ENCODE peak calls at places on chromosomes 13 and 19, in nine cellular contexts. One of them, this sample, is unnamed.

GRCh38 chr13:111046590-111047141 is 68.4 kb upstream of the ARHGEF7 start:
- DNase-seq in brain microvascular endothelial cell: peak
- DNase-seq in dorsolateral prefrontal cortex: no peak
- DNase-seq in HCT116: no peak
- DNase-seq in fibroblast of lung: peak
- DNase-seq in adrenal gland: no peak
- DNase-seq in transverse colon: no peak
- DNase-seq in AG09309: no peak
- DNase-seq in HL-60: peak
- DNase-seq in this sample: no peak

GRCh38 chr19:50003810-50004419 is 21.3 kb downstream of the VRK3 start:
- DNase-seq in brain microvascular endothelial cell: peak
- DNase-seq in dorsolateral prefrontal cortex: peak
- DNase-seq in HCT116: peak
- DNase-seq in fibroblast of lung: peak
- DNase-seq in adrenal gland: peak
- DNase-seq in transverse colon: peak
- DNase-seq in AG09309: peak
- DNase-seq in HL-60: no peak
- DNase-seq in this sample: no peak

GRCh38 chr13:114152831-114153371 is 20.5 kb upstream of the RASA3 start:
- DNase-seq in brain microvascular endothelial cell: no peak
- DNase-seq in dorsolateral prefrontal cortex: no peak
- DNase-seq in HCT116: no peak
- DNase-seq in fibroblast of lung: peak
- DNase-seq in adrenal gland: no peak
- DNase-seq in transverse colon: no peak
- DNase-seq in AG09309: peak
- DNase-seq in HL-60: peak
- DNase-seq in this sample: no peak

GRCh38 chr13:52159159-52159982 is at the start of gene NEK3:
- DNase-seq in brain microvascular endothelial cell: peak
- DNase-seq in dorsolateral prefrontal cortex: peak
- DNase-seq in HCT116: peak
- DNase-seq in fibroblast of lung: peak
- DNase-seq in adrenal gland: peak
- DNase-seq in transverse colon: peak
- DNase-seq in AG09309: no peak
- DNase-seq in HL-60: peak
- DNase-seq in this sample: no peak

GRCh38 chr13:35530147-35530546 is 53.7 kb upstream of the MAB21L1 start:
- DNase-seq in brain microvascular endothelial cell: no peak
- DNase-seq in dorsolateral prefrontal cortex: no peak
- DNase-seq in HCT116: no peak
- DNase-seq in fibroblast of lung: no peak
- DNase-seq in adrenal gland: no peak
- DNase-seq in transverse colon: no peak
- DNase-seq in AG09309: no peak
- DNase-seq in HL-60: no peak
- DNase-seq in this sample: no peak

GRCh38 chr13:97385146-97385545 is 48.8 kb upstream of the RAP2A start:
- DNase-seq in brain microvascular endothelial cell: no peak
- DNase-seq in dorsolateral prefrontal cortex: no peak
- DNase-seq in HCT116: no peak
- DNase-seq in fibroblast of lung: peak
- DNase-seq in adrenal gland: no peak
- DNase-seq in transverse colon: no peak
- DNase-seq in AG09309: no peak
- DNase-seq in HL-60: no peak
- DNase-seq in this sample: no peak

GRCh38 chr19:48490980-48491792 is 20.4 kb downstream of the LMTK3 start:
- DNase-seq in brain microvascular endothelial cell: no peak
- DNase-seq in dorsolateral prefrontal cortex: no peak
- DNase-seq in HCT116: peak
- DNase-seq in fibroblast of lung: no peak
- DNase-seq in adrenal gland: no peak
- DNase-seq in transverse colon: peak
- DNase-seq in AG09309: no peak
- DNase-seq in HL-60: no peak
- DNase-seq in this sample: no peak

GRCh38 chr13:51772105-51772455 is 31.9 kb downstream of the DHRS12 start:
- DNase-seq in brain microvascular endothelial cell: no peak
- DNase-seq in dorsolateral prefrontal cortex: no peak
- DNase-seq in HCT116: no peak
- DNase-seq in fibroblast of lung: no peak
- DNase-seq in adrenal gland: no peak
- DNase-seq in transverse colon: no peak
- DNase-seq in AG09309: no peak
- DNase-seq in HL-60: no peak
- DNase-seq in this sample: no peak

GRCh38 chr13:73223372-73223781 is 164.6 kb downstream of the KLF5 start:
- DNase-seq in brain microvascular endothelial cell: no peak
- DNase-seq in dorsolateral prefrontal cortex: no peak
- DNase-seq in HCT116: no peak
- DNase-seq in fibroblast of lung: no peak
- DNase-seq in adrenal gland: no peak
- DNase-seq in transverse colon: no peak
- DNase-seq in AG09309: no peak
- DNase-seq in HL-60: no peak
- DNase-seq in this sample: no peak

GRCh38 chr13:35882722-35883497 is 248.3 kb downstream of the DCLK1 start:
- DNase-seq in brain microvascular endothelial cell: peak
- DNase-seq in dorsolateral prefrontal cortex: no peak
- DNase-seq in HCT116: no peak
- DNase-seq in fibroblast of lung: no peak
- DNase-seq in adrenal gland: no peak
- DNase-seq in transverse colon: no peak
- DNase-seq in AG09309: no peak
- DNase-seq in HL-60: no peak
- DNase-seq in this sample: no peak

GRCh38 chr19:48442116-48443035 is 3.4 kb upstream of the GRWD1 start:
- DNase-seq in brain microvascular endothelial cell: no peak
- DNase-seq in dorsolateral prefrontal cortex: no peak
- DNase-seq in HCT116: no peak
- DNase-seq in fibroblast of lung: no peak
- DNase-seq in adrenal gland: no peak
- DNase-seq in transverse colon: no peak
- DNase-seq in AG09309: no peak
- DNase-seq in HL-60: no peak
- DNase-seq in this sample: no peak

GRCh38 chr13:74987124-74987690 is 494.8 kb downstream of the TBC1D4 start:
- DNase-seq in brain microvascular endothelial cell: no peak
- DNase-seq in dorsolateral prefrontal cortex: no peak
- DNase-seq in HCT116: no peak
- DNase-seq in fibroblast of lung: no peak
- DNase-seq in adrenal gland: no peak
- DNase-seq in transverse colon: no peak
- DNase-seq in AG09309: no peak
- DNase-seq in HL-60: no peak
- DNase-seq in this sample: no peak

GRCh38 chr13:105333416-105333815 is 1202.0 kb downstream of the EFNB2 start:
- DNase-seq in brain microvascular endothelial cell: peak
- DNase-seq in dorsolateral prefrontal cortex: no peak
- DNase-seq in HCT116: no peak
- DNase-seq in fibroblast of lung: peak
- DNase-seq in adrenal gland: no peak
- DNase-seq in transverse colon: no peak
- DNase-seq in AG09309: peak
- DNase-seq in HL-60: no peak
- DNase-seq in this sample: no peak

GRCh38 chr19:1411255-1412191 is 4.1 kb downstream of the DAZAP1 start:
- DNase-seq in brain microvascular endothelial cell: peak
- DNase-seq in dorsolateral prefrontal cortex: peak
- DNase-seq in HCT116: no peak
- DNase-seq in fibroblast of lung: peak
- DNase-seq in adrenal gland: peak
- DNase-seq in transverse colon: peak
- DNase-seq in AG09309: no peak
- DNase-seq in HL-60: no peak
- DNase-seq in this sample: no peak

GRCh38 chr13:102234618-102235017 is 167.2 kb downstream of the FGF14 start:
- DNase-seq in brain microvascular endothelial cell: no peak
- DNase-seq in dorsolateral prefrontal cortex: no peak
- DNase-seq in HCT116: no peak
- DNase-seq in fibroblast of lung: no peak
- DNase-seq in adrenal gland: no peak
- DNase-seq in transverse colon: no peak
- DNase-seq in AG09309: no peak
- DNase-seq in HL-60: no peak
- DNase-seq in this sample: no peak

GRCh38 chr19:45676851-45677263 is 8.8 kb downstream of the GIPR start:
- DNase-seq in brain microvascular endothelial cell: no peak
- DNase-seq in dorsolateral prefrontal cortex: no peak
- DNase-seq in HCT116: no peak
- DNase-seq in fibroblast of lung: no peak
- DNase-seq in adrenal gland: no peak
- DNase-seq in transverse colon: peak
- DNase-seq in AG09309: no peak
- DNase-seq in HL-60: no peak
- DNase-seq in this sample: no peak

GRCh38 chr19:45681391-45682015 is 10.2 kb downstream of the SNRPD2 start:
- DNase-seq in brain microvascular endothelial cell: peak
- DNase-seq in dorsolateral prefrontal cortex: peak
- DNase-seq in HCT116: peak
- DNase-seq in fibroblast of lung: peak
- DNase-seq in adrenal gland: peak
- DNase-seq in transverse colon: peak
- DNase-seq in AG09309: no peak
- DNase-seq in HL-60: peak
- DNase-seq in this sample: no peak

GRCh38 chr19:45682908-45683307 is 8.8 kb downstream of the SNRPD2 start:
- DNase-seq in brain microvascular endothelial cell: no peak
- DNase-seq in dorsolateral prefrontal cortex: no peak
- DNase-seq in HCT116: no peak
- DNase-seq in fibroblast of lung: no peak
- DNase-seq in adrenal gland: no peak
- DNase-seq in transverse colon: no peak
- DNase-seq in AG09309: no peak
- DNase-seq in HL-60: no peak
- DNase-seq in this sample: no peak

GRCh38 chr19:45677351-45678230 is 9.6 kb downstream of the GIPR start:
- DNase-seq in brain microvascular endothelial cell: peak
- DNase-seq in dorsolateral prefrontal cortex: peak
- DNase-seq in HCT116: peak
- DNase-seq in fibroblast of lung: peak
- DNase-seq in adrenal gland: peak
- DNase-seq in transverse colon: peak
- DNase-seq in AG09309: no peak
- DNase-seq in HL-60: no peak
- DNase-seq in this sample: peak

GRCh38 chr19:45682117-45682516 is 9.6 kb downstream of the SNRPD2 start:
- DNase-seq in brain microvascular endothelial cell: no peak
- DNase-seq in dorsolateral prefrontal cortex: no peak
- DNase-seq in HCT116: no peak
- DNase-seq in fibroblast of lung: no peak
- DNase-seq in adrenal gland: no peak
- DNase-seq in transverse colon: no peak
- DNase-seq in AG09309: no peak
- DNase-seq in HL-60: no peak
- DNase-seq in this sample: no peak
- H3K4me3 ChIP-seq in brain microvascular endothelial cell: no peak
- H3K4me3 ChIP-seq in dorsolateral prefrontal cortex: peak
- H3K4me3 ChIP-seq in HCT116: peak
- H3K4me3 ChIP-seq in fibroblast of lung: no peak
- H3K4me3 ChIP-seq in adrenal gland: peak
- H3K4me3 ChIP-seq in transverse colon: no peak
- H3K4me3 ChIP-seq in AG09309: no peak
- H3K4me3 ChIP-seq in HL-60: no peak
- H3K4me3 ChIP-seq in this sample: peak

GRCh38 chr13:92952161-92952560 is 274.4 kb upstream of the GPC6 start:
- DNase-seq in brain microvascular endothelial cell: no peak
- DNase-seq in dorsolateral prefrontal cortex: no peak
- DNase-seq in HCT116: no peak
- DNase-seq in fibroblast of lung: peak
- DNase-seq in adrenal gland: no peak
- DNase-seq in transverse colon: no peak
- DNase-seq in AG09309: no peak
- DNase-seq in HL-60: no peak
- DNase-seq in this sample: no peak
- H3K4me3 ChIP-seq in brain microvascular endothelial cell: no peak
- H3K4me3 ChIP-seq in dorsolateral prefrontal cortex: no peak
- H3K4me3 ChIP-seq in HCT116: no peak
- H3K4me3 ChIP-seq in fibroblast of lung: no peak
- H3K4me3 ChIP-seq in adrenal gland: no peak
- H3K4me3 ChIP-seq in transverse colon: no peak
- H3K4me3 ChIP-seq in AG09309: no peak
- H3K4me3 ChIP-seq in HL-60: no peak
- H3K4me3 ChIP-seq in this sample: no peak

DNA sequence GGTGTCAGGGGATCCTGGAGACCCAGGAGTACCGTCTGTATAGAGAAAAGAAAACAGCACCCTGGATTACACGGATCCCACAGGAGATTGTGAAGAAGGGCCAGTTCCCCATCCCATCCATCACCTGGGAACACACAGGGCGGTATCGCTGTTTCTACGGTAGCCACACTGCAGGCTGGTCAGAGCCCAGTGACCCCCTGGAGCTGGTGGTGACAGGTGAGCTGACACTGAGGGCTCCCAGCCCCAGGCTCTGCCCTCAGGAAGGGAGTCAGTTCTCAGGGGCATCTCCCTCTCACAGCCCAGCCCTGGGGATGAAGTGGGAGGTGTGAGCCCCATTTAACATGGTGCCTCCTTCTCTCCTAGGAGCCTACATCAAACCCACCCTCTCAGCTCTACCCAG is 1.3 kb downstream of the LILRA1 start:
- DNase-seq in brain microvascular endothelial cell: no peak
- DNase-seq in dorsolateral prefrontal cortex: no peak
- DNase-seq in HCT116: no peak
- DNase-seq in fibroblast of lung: no peak
- DNase-seq in adrenal gland: no peak
- DNase-seq in transverse colon: no peak
- DNase-seq in AG09309: no peak
- DNase-seq in HL-60: no peak
- DNase-seq in this sample: no peak
- H3K4me3 ChIP-seq in brain microvascular endothelial cell: no peak
- H3K4me3 ChIP-seq in dorsolateral prefrontal cortex: no peak
- H3K4me3 ChIP-seq in HCT116: no peak
- H3K4me3 ChIP-seq in fibroblast of lung: no peak
- H3K4me3 ChIP-seq in adrenal gland: no peak
- H3K4me3 ChIP-seq in transverse colon: no peak
- H3K4me3 ChIP-seq in AG09309: no peak
- H3K4me3 ChIP-seq in HL-60: peak
- H3K4me3 ChIP-seq in this sample: no peak

DNA sequence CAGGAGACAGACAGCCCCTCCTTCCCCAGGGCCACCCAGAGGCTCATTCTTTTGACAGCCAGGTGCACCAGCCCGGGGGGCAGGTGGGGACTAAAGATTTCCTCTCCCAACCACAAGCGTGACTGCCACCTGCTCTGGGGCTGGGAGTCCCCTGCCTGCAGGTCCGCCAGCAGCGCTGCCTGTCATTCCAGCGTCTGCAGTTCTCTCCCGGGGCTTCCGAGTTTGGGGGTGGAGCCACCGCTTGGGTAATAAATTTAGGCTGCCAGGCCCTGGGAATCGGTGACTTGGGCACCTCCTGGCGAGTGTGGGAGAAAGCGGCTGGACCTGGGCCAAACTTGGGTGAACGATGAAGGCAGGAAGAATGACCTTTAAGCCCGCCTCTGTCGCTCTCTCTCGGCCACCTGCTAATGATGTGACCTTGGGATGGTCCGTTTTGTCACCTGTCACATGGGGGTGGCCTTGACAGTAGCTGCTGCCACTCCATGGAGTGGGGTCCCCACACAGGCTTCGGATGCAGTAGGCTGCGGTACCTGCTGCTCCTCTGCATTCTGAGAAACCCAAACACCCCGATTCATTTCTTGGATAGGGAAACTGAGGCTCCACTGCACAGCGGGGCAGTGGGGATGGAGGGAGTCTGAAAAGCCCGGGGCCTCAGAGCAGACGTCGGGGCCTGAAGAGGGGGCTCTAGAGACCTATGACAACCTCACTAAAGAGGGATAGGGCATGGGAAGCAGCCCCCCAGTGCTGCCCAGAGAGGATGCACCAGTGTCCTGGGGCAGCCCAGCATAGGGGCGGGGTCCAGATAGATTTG is 12.8 kb downstream of the FUT6 start:
- DNase-seq in brain microvascular endothelial cell: no peak
- DNase-seq in dorsolateral prefrontal cortex: no peak
- DNase-seq in HCT116: peak
- DNase-seq in fibroblast of lung: no peak
- DNase-seq in adrenal gland: peak
- DNase-seq in transverse colon: peak
- DNase-seq in AG09309: no peak
- DNase-seq in HL-60: peak
- DNase-seq in this sample: no peak
- H3K4me3 ChIP-seq in brain microvascular endothelial cell: no peak
- H3K4me3 ChIP-seq in dorsolateral prefrontal cortex: peak
- H3K4me3 ChIP-seq in HCT116: peak
- H3K4me3 ChIP-seq in fibroblast of lung: no peak
- H3K4me3 ChIP-seq in adrenal gland: peak
- H3K4me3 ChIP-seq in transverse colon: no peak
- H3K4me3 ChIP-seq in AG09309: no peak
- H3K4me3 ChIP-seq in HL-60: no peak
- H3K4me3 ChIP-seq in this sample: peak

This sample was measured in SK-N-MC.